ENCODE peak calls at places on chromosomes 6 and 20, in eight cellular contexts. One of them, this sample, is unnamed.

GRCh38 chr6:83309344-83309743 is 116.2 kb downstream of the RWDD2A start:
- DNase-seq in endothelial cell: no peak
- DNase-seq in brain microvascular endothelial cell: no peak
- DNase-seq in GM12865: no peak
- DNase-seq in breast epithelium: no peak
- DNase-seq in SK-N-SH: no peak
- DNase-seq in dorsolateral prefrontal cortex: no peak
- DNase-seq in IMR-90: peak; percentile 11
- DNase-seq in this sample: no peak

GRCh38 chr20:33667245-33668086 is 723 bp downstream of the ACTL10 start:
- DNase-seq in endothelial cell: no peak
- DNase-seq in brain microvascular endothelial cell: peak; percentile 54
- DNase-seq in GM12865: peak; percentile 90
- DNase-seq in breast epithelium: peak; percentile 68
- DNase-seq in SK-N-SH: peak; percentile 74
- DNase-seq in dorsolateral prefrontal cortex: peak; percentile 86
- DNase-seq in IMR-90: peak; percentile 54
- DNase-seq in this sample: peak; percentile 58

GRCh38 chr6:170067257-170067656 is 223.6 kb downstream of the DLL1 start:
- DNase-seq in endothelial cell: no peak
- DNase-seq in brain microvascular endothelial cell: no peak
- DNase-seq in GM12865: no peak
- DNase-seq in breast epithelium: no peak
- DNase-seq in SK-N-SH: no peak
- DNase-seq in dorsolateral prefrontal cortex: peak; percentile 55
- DNase-seq in IMR-90: no peak
- DNase-seq in this sample: no peak

GRCh38 chr6:33761922-33762629 is 15.4 kb upstream of the IP6K3 start:
- DNase-seq in endothelial cell: peak; percentile 57
- DNase-seq in brain microvascular endothelial cell: peak; percentile 22
- DNase-seq in GM12865: peak; percentile 66
- DNase-seq in breast epithelium: peak; percentile 36
- DNase-seq in SK-N-SH: peak; percentile 71
- DNase-seq in dorsolateral prefrontal cortex: peak; percentile 79
- DNase-seq in IMR-90: peak; percentile 32
- DNase-seq in this sample: no peak

GRCh38 chr6:47737406-47737805 is 39.0 kb downstream of the ADGRF4 start:
- DNase-seq in endothelial cell: no peak
- DNase-seq in brain microvascular endothelial cell: no peak
- DNase-seq in GM12865: no peak
- DNase-seq in breast epithelium: no peak
- DNase-seq in SK-N-SH: no peak
- DNase-seq in dorsolateral prefrontal cortex: peak; percentile 78
- DNase-seq in IMR-90: no peak
- DNase-seq in this sample: no peak

GRCh38 chr6:105545947-105546710 is 143.2 kb upstream of the PREP start:
- DNase-seq in endothelial cell: no peak
- DNase-seq in brain microvascular endothelial cell: no peak
- DNase-seq in GM12865: peak; percentile 34
- DNase-seq in breast epithelium: no peak
- DNase-seq in SK-N-SH: no peak
- DNase-seq in dorsolateral prefrontal cortex: no peak
- DNase-seq in IMR-90: peak; percentile 63
- DNase-seq in this sample: peak; percentile 39

GRCh38 chr6:10585232-10585887 is 64.2 kb downstream of the GCNT2 start:
- DNase-seq in endothelial cell: no peak
- DNase-seq in brain microvascular endothelial cell: no peak
- DNase-seq in GM12865: no peak
- DNase-seq in breast epithelium: no peak
- DNase-seq in SK-N-SH: no peak
- DNase-seq in dorsolateral prefrontal cortex: no peak
- DNase-seq in IMR-90: no peak
- DNase-seq in this sample: no peak

GRCh38 chr6:166474721-166475565 is 92.2 kb upstream of the MPC1 start:
- DNase-seq in endothelial cell: no peak
- DNase-seq in brain microvascular endothelial cell: no peak
- DNase-seq in GM12865: no peak
- DNase-seq in breast epithelium: no peak
- DNase-seq in SK-N-SH: no peak
- DNase-seq in dorsolateral prefrontal cortex: no peak
- DNase-seq in IMR-90: no peak
- DNase-seq in this sample: no peak

GRCh38 chr6:44059359-44060342 is 67.6 kb downstream of the MRPL14 start:
- DNase-seq in endothelial cell: no peak
- DNase-seq in brain microvascular endothelial cell: no peak
- DNase-seq in GM12865: no peak
- DNase-seq in breast epithelium: peak; percentile 60
- DNase-seq in SK-N-SH: no peak
- DNase-seq in dorsolateral prefrontal cortex: no peak
- DNase-seq in IMR-90: peak; percentile 59
- DNase-seq in this sample: no peak

GRCh38 chr6:18545726-18546125 is 158.6 kb downstream of the RNF144B start:
- DNase-seq in endothelial cell: no peak
- DNase-seq in brain microvascular endothelial cell: peak; percentile 8
- DNase-seq in GM12865: no peak
- DNase-seq in breast epithelium: no peak
- DNase-seq in SK-N-SH: no peak
- DNase-seq in dorsolateral prefrontal cortex: no peak
- DNase-seq in IMR-90: no peak
- DNase-seq in this sample: no peak

GRCh38 chr6:111566873-111567517 is 38.7 kb downstream of the TRAF3IP2 start:
- DNase-seq in endothelial cell: peak; percentile 61
- DNase-seq in brain microvascular endothelial cell: no peak
- DNase-seq in GM12865: no peak
- DNase-seq in breast epithelium: peak; percentile 43
- DNase-seq in SK-N-SH: peak; percentile 51
- DNase-seq in dorsolateral prefrontal cortex: peak; percentile 58
- DNase-seq in IMR-90: no peak
- DNase-seq in this sample: no peak

GRCh38 chr20:46230811-46231282 is 77.5 kb downstream of the CDH22 start:
- DNase-seq in endothelial cell: peak; percentile 73
- DNase-seq in brain microvascular endothelial cell: peak; percentile 42
- DNase-seq in GM12865: no peak
- DNase-seq in breast epithelium: no peak
- DNase-seq in SK-N-SH: no peak
- DNase-seq in dorsolateral prefrontal cortex: no peak
- DNase-seq in IMR-90: peak; percentile 24
- DNase-seq in this sample: no peak

GRCh38 chr6:134446901-134447300 is 129.0 kb upstream of the SGK1 start:
- DNase-seq in endothelial cell: no peak
- DNase-seq in brain microvascular endothelial cell: no peak
- DNase-seq in GM12865: no peak
- DNase-seq in breast epithelium: no peak
- DNase-seq in SK-N-SH: no peak
- DNase-seq in dorsolateral prefrontal cortex: no peak
- DNase-seq in IMR-90: peak; percentile 43
- DNase-seq in this sample: no peak

GRCh38 chr6:130872250-130873095 is 45.3 kb downstream of the SMLR1 start:
- DNase-seq in endothelial cell: peak; percentile 73
- DNase-seq in brain microvascular endothelial cell: peak; percentile 56
- DNase-seq in GM12865: peak; percentile 69
- DNase-seq in breast epithelium: no peak
- DNase-seq in SK-N-SH: peak; percentile 15
- DNase-seq in dorsolateral prefrontal cortex: peak; percentile 82
- DNase-seq in IMR-90: peak; percentile 44
- DNase-seq in this sample: peak; percentile 30

GRCh38 chr6:138289739-138290138 is 71.4 kb upstream of the PBOV1 start:
- DNase-seq in endothelial cell: peak; percentile 38
- DNase-seq in brain microvascular endothelial cell: no peak
- DNase-seq in GM12865: peak; percentile 28
- DNase-seq in breast epithelium: no peak
- DNase-seq in SK-N-SH: peak; percentile 28
- DNase-seq in dorsolateral prefrontal cortex: no peak
- DNase-seq in IMR-90: no peak
- DNase-seq in this sample: no peak

GRCh38 chr6:131063764-131064272 is 773 bp upstream of the EPB41L2 start:
- DNase-seq in endothelial cell: no peak
- DNase-seq in brain microvascular endothelial cell: no peak
- DNase-seq in GM12865: peak; percentile 32
- DNase-seq in breast epithelium: no peak
- DNase-seq in SK-N-SH: no peak
- DNase-seq in dorsolateral prefrontal cortex: no peak
- DNase-seq in IMR-90: no peak
- DNase-seq in this sample: no peak

GRCh38 chr20:4812641-4813075 is 90.9 kb downstream of the PRND start:
- DNase-seq in endothelial cell: no peak
- DNase-seq in brain microvascular endothelial cell: no peak
- DNase-seq in GM12865: peak; percentile 61
- DNase-seq in breast epithelium: no peak
- DNase-seq in SK-N-SH: no peak
- DNase-seq in dorsolateral prefrontal cortex: no peak
- DNase-seq in IMR-90: no peak
- DNase-seq in this sample: no peak

GRCh38 chr20:4813076-4813838 is 91.5 kb downstream of the PRND start:
- DNase-seq in endothelial cell: no peak
- DNase-seq in brain microvascular endothelial cell: no peak
- DNase-seq in GM12865: peak; percentile 81
- DNase-seq in breast epithelium: no peak
- DNase-seq in SK-N-SH: no peak
- DNase-seq in dorsolateral prefrontal cortex: no peak
- DNase-seq in IMR-90: no peak
- DNase-seq in this sample: no peak

GRCh38 chr20:4815618-4816017 is 93.9 kb downstream of the PRND start:
- DNase-seq in endothelial cell: no peak
- DNase-seq in brain microvascular endothelial cell: no peak
- DNase-seq in GM12865: peak; percentile 40
- DNase-seq in breast epithelium: no peak
- DNase-seq in SK-N-SH: no peak
- DNase-seq in dorsolateral prefrontal cortex: no peak
- DNase-seq in IMR-90: no peak
- DNase-seq in this sample: no peak

GRCh38 chr20:4814696-4815252 is 93.1 kb downstream of the PRND start:
- DNase-seq in endothelial cell: no peak
- DNase-seq in brain microvascular endothelial cell: no peak
- DNase-seq in GM12865: peak; percentile 92
- DNase-seq in breast epithelium: no peak
- DNase-seq in SK-N-SH: no peak
- DNase-seq in dorsolateral prefrontal cortex: no peak
- DNase-seq in IMR-90: no peak
- DNase-seq in this sample: no peak

DNA sequence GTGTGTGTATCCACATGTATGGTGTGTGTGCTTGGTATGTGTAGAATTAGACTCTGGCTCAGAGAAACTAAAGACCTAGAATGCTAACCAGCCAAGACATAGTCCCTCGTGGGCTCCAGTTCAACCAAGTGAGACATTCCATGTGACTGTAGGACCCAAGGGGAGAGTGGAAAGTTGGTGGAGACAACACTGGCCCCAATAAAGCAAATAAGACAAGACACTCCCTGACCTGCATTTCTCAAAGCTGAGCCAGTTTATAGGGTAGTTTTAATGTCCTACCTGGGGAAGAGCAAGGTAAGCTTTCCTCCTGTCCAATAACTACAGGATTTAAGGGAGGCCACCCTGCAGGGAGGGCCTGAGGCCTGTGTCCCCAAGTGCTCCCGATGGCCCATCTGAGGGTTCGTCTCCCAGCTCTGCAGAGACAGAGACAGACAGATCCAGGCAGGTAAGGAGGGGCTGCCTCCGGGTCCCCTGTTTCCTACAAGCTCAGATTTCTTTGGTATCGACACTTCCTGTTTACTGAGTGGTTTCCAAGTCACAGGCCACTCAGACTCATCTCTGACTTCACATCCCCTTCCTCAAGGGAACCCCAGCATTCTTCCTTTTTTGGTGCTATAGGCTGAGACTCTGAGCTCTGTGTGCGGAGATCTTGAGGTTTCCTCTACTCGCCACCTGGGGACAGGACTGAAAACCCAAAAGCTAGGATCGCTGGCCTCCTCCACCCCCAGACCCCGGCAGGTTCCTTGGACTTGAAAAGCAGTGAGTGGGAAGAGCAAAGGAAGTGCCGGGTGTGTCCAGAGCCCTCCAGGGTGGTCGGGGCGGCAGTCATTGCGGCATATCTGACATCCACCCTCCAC is 92.4 kb downstream of the PRND start:
- DNase-seq in endothelial cell: peak; percentile 37
- DNase-seq in brain microvascular endothelial cell: no peak
- DNase-seq in GM12865: peak; percentile 94
- DNase-seq in breast epithelium: no peak
- DNase-seq in SK-N-SH: no peak
- DNase-seq in dorsolateral prefrontal cortex: no peak
- DNase-seq in IMR-90: no peak
- DNase-seq in this sample: no peak
- TF ChIP-seq CTCF in endothelial cell: no peak
- TF ChIP-seq CTCF in brain microvascular endothelial cell: no peak
- TF ChIP-seq CTCF in GM12865: no peak
- TF ChIP-seq CTCF in breast epithelium: no peak
- TF ChIP-seq CTCF in SK-N-SH: no peak
- TF ChIP-seq CTCF in dorsolateral prefrontal cortex: no peak
- TF ChIP-seq CTCF in IMR-90: no peak
- TF ChIP-seq CTCF in this sample: no peak

GRCh38 chr6:1596088-1596852 is 13.4 kb upstream of the FOXC1 start:
- DNase-seq in endothelial cell: peak; percentile 76
- DNase-seq in brain microvascular endothelial cell: no peak
- DNase-seq in GM12865: peak; percentile 67
- DNase-seq in breast epithelium: no peak
- DNase-seq in SK-N-SH: peak; percentile 91
- DNase-seq in dorsolateral prefrontal cortex: no peak
- DNase-seq in IMR-90: peak; percentile 45
- DNase-seq in this sample: no peak
- TF ChIP-seq CTCF in endothelial cell: peak; percentile 94
- TF ChIP-seq CTCF in brain microvascular endothelial cell: peak; percentile 91
- TF ChIP-seq CTCF in GM12865: peak; percentile 90
- TF ChIP-seq CTCF in breast epithelium: peak; percentile 88
- TF ChIP-seq CTCF in SK-N-SH: peak; percentile 92
- TF ChIP-seq CTCF in dorsolateral prefrontal cortex: peak; percentile 96
- TF ChIP-seq CTCF in IMR-90: peak; percentile 89
- TF ChIP-seq CTCF in this sample: peak; percentile 95

GRCh38 chr6:42819803-42820508 is 38.1 kb downstream of the BICRAL start:
- DNase-seq in endothelial cell: no peak
- DNase-seq in brain microvascular endothelial cell: no peak
- DNase-seq in GM12865: peak; percentile 13
- DNase-seq in breast epithelium: no peak
- DNase-seq in SK-N-SH: peak; percentile 47
- DNase-seq in dorsolateral prefrontal cortex: no peak
- DNase-seq in IMR-90: no peak
- DNase-seq in this sample: no peak
- TF ChIP-seq CTCF in endothelial cell: no peak
- TF ChIP-seq CTCF in brain microvascular endothelial cell: peak; percentile 40
- TF ChIP-seq CTCF in GM12865: no peak
- TF ChIP-seq CTCF in breast epithelium: no peak
- TF ChIP-seq CTCF in SK-N-SH: peak; percentile 20
- TF ChIP-seq CTCF in dorsolateral prefrontal cortex: no peak
- TF ChIP-seq CTCF in IMR-90: peak; percentile 20
- TF ChIP-seq CTCF in this sample: peak; percentile 9

DNA sequence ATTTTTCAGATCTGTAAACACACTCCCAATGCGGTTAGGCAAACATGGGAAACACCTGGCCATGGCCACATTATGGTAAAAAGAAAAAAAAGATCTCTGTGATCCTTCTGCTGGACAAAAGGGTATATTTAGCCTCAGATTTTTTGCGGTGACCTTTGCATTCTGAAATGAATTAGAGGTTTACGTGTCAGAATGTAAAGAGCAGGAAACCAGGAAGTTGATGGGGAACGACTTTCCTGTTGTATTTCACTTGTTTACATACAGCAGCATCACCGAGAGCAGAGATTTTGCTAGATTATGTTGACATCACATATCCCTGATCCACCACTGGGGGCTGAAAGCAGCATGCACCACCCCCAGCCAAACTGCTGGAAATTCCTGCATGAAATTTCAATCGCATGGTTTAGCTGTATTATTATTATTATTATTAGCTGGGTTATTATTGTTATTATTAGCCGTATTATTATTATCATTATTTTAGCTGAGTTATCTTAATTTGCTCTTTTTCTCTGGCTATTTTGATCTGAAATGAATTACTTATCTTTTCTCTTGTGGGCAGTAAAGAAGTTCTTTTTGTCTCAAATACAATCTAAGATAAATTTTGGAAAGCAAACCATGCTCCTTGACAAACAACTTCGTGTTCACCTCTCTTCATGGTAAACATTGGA is 189.4 kb downstream of the ZFP64 start:
- DNase-seq in endothelial cell: peak; percentile 13
- DNase-seq in brain microvascular endothelial cell: peak; percentile 16
- DNase-seq in GM12865: no peak
- DNase-seq in breast epithelium: no peak
- DNase-seq in SK-N-SH: peak; percentile 54
- DNase-seq in dorsolateral prefrontal cortex: no peak
- DNase-seq in IMR-90: peak; percentile 30
- DNase-seq in this sample: peak; percentile 61
- TF ChIP-seq CTCF in endothelial cell: peak; percentile 18
- TF ChIP-seq CTCF in brain microvascular endothelial cell: peak; percentile 67
- TF ChIP-seq CTCF in GM12865: no peak
- TF ChIP-seq CTCF in breast epithelium: no peak
- TF ChIP-seq CTCF in SK-N-SH: peak; percentile 20
- TF ChIP-seq CTCF in dorsolateral prefrontal cortex: no peak
- TF ChIP-seq CTCF in IMR-90: peak; percentile 21
- TF ChIP-seq CTCF in this sample: peak; percentile 20